ENCODE peak calls at places on chromosomes 13 and 19, in four cellular contexts. O is left ventricle myocardium inferior; D is activated CD4-positive, alpha-beta T cell treated with anti-CD3 and anti-CD28 coated beads for 1 hour; I is GM12865. S is an unnamed sample.

GRCh38 chr13:37068962-37069361 is 9.5 kb upstream of the SUPT20H start:
- DNase-seq in O (no peak), D (no peak), I (no peak), S (no peak)

GRCh38 chr13:44364019-44364418 is 9.6 kb upstream of the SERP2 start:
- DNase-seq in O (peak; percentile 24), D (no peak), I (no peak), S (no peak)

GRCh38 chr19:12495002-12495802 is 10.6 kb upstream of the ZNF709 start:
- DNase-seq in O (peak; percentile 94), D (peak; percentile 87), I (peak; percentile 78), S (peak; percentile 96)

GRCh38 chr13:23558675-23559536 is 11.3 kb upstream of the TNFRSF19 start:
- DNase-seq in O (peak; percentile 57), D (no peak), I (peak; percentile 61), S (peak; percentile 75)

GRCh38 chr13:60211548-60211947 is 47.8 kb upstream of the DIAPH3 start:
- DNase-seq in O (no peak), D (no peak), I (no peak), S (no peak)

GRCh38 chr13:66811445-66811844 is 418.7 kb downstream of the PCDH9 start:
- DNase-seq in O (no peak), D (no peak), I (no peak), S (no peak)

GRCh38 chr13:34338102-34338501 is 520.2 kb downstream of the RFC3 start:
- DNase-seq in O (no peak), D (no peak), I (no peak), S (no peak)

GRCh38 chr13:45121421-45121820 is 1.1 kb downstream of the GTF2F2 start:
- DNase-seq in O (no peak), D (no peak), I (peak; percentile 48), S (no peak)

GRCh38 chr19:13004273-13004672 is 9.0 kb downstream of the NFIX start:
- DNase-seq in O (no peak), D (no peak), I (no peak), S (peak; percentile 44)

GRCh38 chr13:34458756-34459462 is 483.2 kb upstream of the NBEA start:
- DNase-seq in O (peak; percentile 18), D (no peak), I (no peak), S (no peak)

GRCh38 chr13:111217661-111218060 is 102.6 kb downstream of the ARHGEF7 start:
- DNase-seq in O (no peak), D (no peak), I (no peak), S (no peak)

GRCh38 chr19:32866061-32866460 is 3.5 kb downstream of the SLC7A9 start:
- DNase-seq in O (no peak), D (no peak), I (no peak), S (no peak)

GRCh38 chr13:39684531-39685137 is 29.2 kb downstream of the COG6 start:
- DNase-seq in O (no peak), D (no peak), I (peak; percentile 36), S (no peak)

GRCh38 chr13:30346159-30346788 is 38.9 kb upstream of the KATNAL1 start:
- DNase-seq in O (no peak), D (peak; percentile 28), I (peak; percentile 79), S (no peak)

GRCh38 chr19:5123646-5124045 is 154.7 kb downstream of the KDM4B start:
- DNase-seq in O (no peak), D (no peak), I (no peak), S (no peak)

GRCh38 chr13:113220877-113221276 is 11.5 kb downstream of the CUL4A start:
- DNase-seq in O (peak; percentile 54), D (no peak), I (no peak), S (peak; percentile 75)

GRCh38 chr19:7063339-7063738 is 4.9 kb upstream of the MBD3L3 start:
- DNase-seq in O (no peak), D (no peak), I (no peak), S (no peak)

GRCh38 chr19:3538965-3539742 is at the start of gene TEKTIP1:
- DNase-seq in O (no peak), D (no peak), I (no peak), S (no peak)

GRCh38 chr13:90533866-90534265 is 813.6 kb upstream of the MIR17HG start:
- DNase-seq in O (no peak), D (no peak), I (no peak), S (no peak)

S was measured in Right ventricle myocardium inferior.